ENCODE peak calls at places on chromosomes 16 and 17, in seven cellular contexts. One of them, this sample, is unnamed.

GRCh38 chr17:31115168-31115567 is 20.4 kb downstream of the NF1 start:
- DNase-seq in epithelial cell of proximal tubule: no peak
- DNase-seq in RWPE1: no peak
- DNase-seq in tibial artery: no peak
- DNase-seq in GM10248: no peak
- DNase-seq in cardiac fibroblast: no peak
- DNase-seq in lung: no peak
- DNase-seq in this sample: no peak

GRCh38 chr17:73010414-73010813 is 82.1 kb downstream of the SLC39A11 start:
- DNase-seq in epithelial cell of proximal tubule: no peak
- DNase-seq in RWPE1: no peak
- DNase-seq in tibial artery: no peak
- DNase-seq in GM10248: no peak
- DNase-seq in cardiac fibroblast: no peak
- DNase-seq in lung: no peak
- DNase-seq in this sample: no peak

GRCh38 chr17:77670125-77670524 is 288.4 kb upstream of the TNRC6C start:
- DNase-seq in epithelial cell of proximal tubule: no peak
- DNase-seq in RWPE1: peak
- DNase-seq in tibial artery: no peak
- DNase-seq in GM10248: no peak
- DNase-seq in cardiac fibroblast: peak
- DNase-seq in lung: no peak
- DNase-seq in this sample: no peak

GRCh38 chr17:4499431-4500187 is 928 bp downstream of the SPNS2 start:
- DNase-seq in epithelial cell of proximal tubule: no peak
- DNase-seq in RWPE1: no peak
- DNase-seq in tibial artery: no peak
- DNase-seq in GM10248: no peak
- DNase-seq in cardiac fibroblast: no peak
- DNase-seq in lung: no peak
- DNase-seq in this sample: no peak

GRCh38 chr17:151886-152859 is 14.8 kb downstream of the SCGB1C2 start:
- DNase-seq in epithelial cell of proximal tubule: no peak
- DNase-seq in RWPE1: no peak
- DNase-seq in tibial artery: peak
- DNase-seq in GM10248: no peak
- DNase-seq in cardiac fibroblast: no peak
- DNase-seq in lung: no peak
- DNase-seq in this sample: no peak

GRCh38 chr17:81540676-81541027 is 11.5 kb downstream of the FAAP100 start:
- DNase-seq in epithelial cell of proximal tubule: no peak
- DNase-seq in RWPE1: no peak
- DNase-seq in tibial artery: no peak
- DNase-seq in GM10248: no peak
- DNase-seq in cardiac fibroblast: no peak
- DNase-seq in lung: no peak
- DNase-seq in this sample: no peak

GRCh38 chr17:60422162-60422665 is at the start of gene CHCT1:
- DNase-seq in epithelial cell of proximal tubule: no peak
- DNase-seq in RWPE1: no peak
- DNase-seq in tibial artery: no peak
- DNase-seq in GM10248: no peak
- DNase-seq in cardiac fibroblast: no peak
- DNase-seq in lung: no peak
- DNase-seq in this sample: no peak

GRCh38 chr17:52148969-52149351 is 9.6 kb downstream of the CA10 start:
- DNase-seq in epithelial cell of proximal tubule: peak
- DNase-seq in RWPE1: peak
- DNase-seq in tibial artery: no peak
- DNase-seq in GM10248: no peak
- DNase-seq in cardiac fibroblast: no peak
- DNase-seq in lung: no peak
- DNase-seq in this sample: no peak

GRCh38 chr17:46199379-46199778 is 6.2 kb upstream of the KANSL1 start:
- DNase-seq in epithelial cell of proximal tubule: no peak
- DNase-seq in RWPE1: no peak
- DNase-seq in tibial artery: no peak
- DNase-seq in GM10248: no peak
- DNase-seq in cardiac fibroblast: peak
- DNase-seq in lung: no peak
- DNase-seq in this sample: no peak

GRCh38 chr17:44916059-44916780 is 920 bp upstream of the GFAP start:
- DNase-seq in epithelial cell of proximal tubule: no peak
- DNase-seq in RWPE1: no peak
- DNase-seq in tibial artery: peak
- DNase-seq in GM10248: no peak
- DNase-seq in cardiac fibroblast: peak
- DNase-seq in lung: no peak
- DNase-seq in this sample: no peak

GRCh38 chr17:1852327-1852726 is 22.5 kb downstream of the RPA1 start:
- DNase-seq in epithelial cell of proximal tubule: no peak
- DNase-seq in RWPE1: no peak
- DNase-seq in tibial artery: no peak
- DNase-seq in GM10248: no peak
- DNase-seq in cardiac fibroblast: no peak
- DNase-seq in lung: no peak
- DNase-seq in this sample: no peak

GRCh38 chr17:11742891-11743290 is 144.6 kb downstream of the DNAH9 start:
- DNase-seq in epithelial cell of proximal tubule: no peak
- DNase-seq in RWPE1: no peak
- DNase-seq in tibial artery: no peak
- DNase-seq in GM10248: no peak
- DNase-seq in cardiac fibroblast: no peak
- DNase-seq in lung: no peak
- DNase-seq in this sample: no peak

GRCh38 chr17:81976332-81977210 is 858 bp upstream of the ASPSCR1 start:
- DNase-seq in epithelial cell of proximal tubule: no peak
- DNase-seq in RWPE1: no peak
- DNase-seq in tibial artery: no peak
- DNase-seq in GM10248: no peak
- DNase-seq in cardiac fibroblast: no peak
- DNase-seq in lung: peak
- DNase-seq in this sample: no peak

GRCh38 chr17:59466943-59467801 is 98.2 kb upstream of the DHX40 start:
- DNase-seq in epithelial cell of proximal tubule: no peak
- DNase-seq in RWPE1: no peak
- DNase-seq in tibial artery: no peak
- DNase-seq in GM10248: no peak
- DNase-seq in cardiac fibroblast: no peak
- DNase-seq in lung: no peak
- DNase-seq in this sample: no peak

GRCh38 chr17:56756536-56756935 is 77.2 kb downstream of the C17orf67 start:
- DNase-seq in epithelial cell of proximal tubule: peak
- DNase-seq in RWPE1: peak
- DNase-seq in tibial artery: no peak
- DNase-seq in GM10248: no peak
- DNase-seq in cardiac fibroblast: peak
- DNase-seq in lung: no peak
- DNase-seq in this sample: no peak

GRCh38 chr17:7043544-7044268 is at the start of gene SLC16A11:
- DNase-seq in epithelial cell of proximal tubule: no peak
- DNase-seq in RWPE1: no peak
- DNase-seq in tibial artery: no peak
- DNase-seq in GM10248: peak
- DNase-seq in cardiac fibroblast: peak
- DNase-seq in lung: no peak
- DNase-seq in this sample: peak

DNA sequence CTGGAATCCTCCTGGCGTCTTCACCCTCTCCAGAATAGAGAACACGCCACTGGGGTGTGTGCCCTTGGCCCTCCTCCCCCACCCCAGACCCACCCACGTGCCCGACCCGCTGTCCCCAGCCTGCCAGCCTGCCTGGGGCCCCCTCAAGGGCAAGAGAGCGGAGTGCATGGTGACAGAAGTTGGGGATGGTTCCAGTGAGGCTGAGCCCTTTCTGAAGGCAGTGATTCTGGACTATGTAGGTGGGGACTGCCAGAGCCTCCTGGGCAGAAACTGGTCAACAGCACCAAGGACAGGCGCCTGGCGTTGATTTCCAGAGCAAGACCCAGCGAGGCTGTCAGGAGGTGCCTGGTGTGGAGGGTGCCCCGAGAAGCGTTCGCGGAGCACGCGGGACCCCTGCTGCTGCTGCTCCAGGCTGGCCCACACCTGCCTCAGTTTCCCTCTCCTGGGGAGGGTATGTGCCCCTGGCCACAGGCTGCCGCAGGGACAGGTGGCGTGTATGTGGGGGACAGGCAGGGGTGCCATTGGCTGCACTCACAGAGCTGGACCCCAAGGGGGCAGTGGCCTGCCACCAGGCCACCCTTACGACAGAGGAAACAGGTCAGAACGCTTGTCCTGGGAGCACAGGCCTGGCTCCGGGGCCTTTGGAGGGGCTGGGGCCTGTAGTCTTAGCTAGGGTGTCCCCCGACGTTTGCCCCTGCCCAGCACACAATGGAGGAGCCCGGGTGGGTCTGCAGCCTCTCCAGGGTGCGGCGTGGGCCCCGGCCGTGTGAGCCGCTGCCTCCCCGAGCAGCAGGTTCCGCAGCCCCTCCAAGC is 1.2 kb downstream of the SSTR5 start:
- DNase-seq in epithelial cell of proximal tubule: no peak
- DNase-seq in RWPE1: no peak
- DNase-seq in tibial artery: no peak
- DNase-seq in GM10248: no peak
- DNase-seq in cardiac fibroblast: no peak
- DNase-seq in lung: no peak
- DNase-seq in this sample: no peak
- TF ChIP-seq CTCF in epithelial cell of proximal tubule: peak
- TF ChIP-seq CTCF in RWPE1: peak
- TF ChIP-seq CTCF in tibial artery: peak
- TF ChIP-seq CTCF in GM10248: no peak
- TF ChIP-seq CTCF in cardiac fibroblast: peak
- TF ChIP-seq CTCF in lung: no peak
- TF ChIP-seq CTCF in this sample: no peak

GRCh38 chr17:74449306-74449705 is 17.1 kb upstream of the CD300A start:
- DNase-seq in epithelial cell of proximal tubule: no peak
- DNase-seq in RWPE1: no peak
- DNase-seq in tibial artery: no peak
- DNase-seq in GM10248: no peak
- DNase-seq in cardiac fibroblast: no peak
- DNase-seq in lung: no peak
- DNase-seq in this sample: no peak

GRCh38 chr17:74448774-74449173 is 16.9 kb downstream of the GPRC5C start:
- DNase-seq in epithelial cell of proximal tubule: no peak
- DNase-seq in RWPE1: no peak
- DNase-seq in tibial artery: peak
- DNase-seq in GM10248: no peak
- DNase-seq in cardiac fibroblast: no peak
- DNase-seq in lung: no peak
- DNase-seq in this sample: no peak

GRCh38 chr17:74450925-74451403 is 15.5 kb upstream of the CD300A start:
- DNase-seq in epithelial cell of proximal tubule: no peak
- DNase-seq in RWPE1: no peak
- DNase-seq in tibial artery: no peak
- DNase-seq in GM10248: no peak
- DNase-seq in cardiac fibroblast: no peak
- DNase-seq in lung: no peak
- DNase-seq in this sample: no peak

GRCh38 chr17:74450231-74450630 is 16.2 kb upstream of the CD300A start:
- DNase-seq in epithelial cell of proximal tubule: no peak
- DNase-seq in RWPE1: no peak
- DNase-seq in tibial artery: no peak
- DNase-seq in GM10248: no peak
- DNase-seq in cardiac fibroblast: no peak
- DNase-seq in lung: no peak
- DNase-seq in this sample: no peak

GRCh38 chr17:74449773-74450172 is 16.7 kb upstream of the CD300A start:
- DNase-seq in epithelial cell of proximal tubule: no peak
- DNase-seq in RWPE1: no peak
- DNase-seq in tibial artery: no peak
- DNase-seq in GM10248: no peak
- DNase-seq in cardiac fibroblast: no peak
- DNase-seq in lung: no peak
- DNase-seq in this sample: no peak
- TF ChIP-seq CTCF in epithelial cell of proximal tubule: no peak
- TF ChIP-seq CTCF in RWPE1: no peak
- TF ChIP-seq CTCF in tibial artery: no peak
- TF ChIP-seq CTCF in GM10248: no peak
- TF ChIP-seq CTCF in cardiac fibroblast: no peak
- TF ChIP-seq CTCF in lung: no peak
- TF ChIP-seq CTCF in this sample: no peak

DNA sequence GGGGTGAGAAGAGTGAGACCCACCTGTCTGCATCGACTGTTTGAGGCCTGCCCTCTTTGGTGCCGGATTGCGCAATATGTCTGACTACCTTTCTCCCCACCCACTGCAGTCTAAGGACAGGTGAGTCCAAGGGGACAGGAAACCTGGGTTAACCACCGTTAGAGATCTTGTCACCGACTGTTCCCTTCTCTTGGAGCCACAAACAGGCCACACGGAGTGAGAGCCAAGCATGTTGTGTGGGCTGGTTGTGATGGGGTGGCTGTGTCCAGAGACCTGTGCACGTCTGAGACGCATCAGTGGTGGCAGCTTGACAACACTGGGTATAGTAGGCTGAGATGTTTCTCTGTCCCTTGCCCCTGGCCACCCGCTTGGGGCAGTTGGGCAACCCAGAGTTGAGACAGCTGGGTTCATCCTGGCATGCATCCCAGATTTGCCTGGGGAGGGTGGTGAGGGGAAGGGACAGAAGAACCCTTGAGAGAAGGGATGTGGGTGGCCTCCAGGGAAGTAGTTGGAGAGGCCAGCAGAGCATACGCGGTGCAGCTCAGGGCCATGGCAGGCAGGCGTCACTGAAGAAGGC is 21.4 kb downstream of the MPRIP start:
- DNase-seq in epithelial cell of proximal tubule: no peak
- DNase-seq in RWPE1: no peak
- DNase-seq in tibial artery: peak
- DNase-seq in GM10248: no peak
- DNase-seq in cardiac fibroblast: peak
- DNase-seq in lung: peak
- DNase-seq in this sample: peak
- TF ChIP-seq CTCF in epithelial cell of proximal tubule: no peak
- TF ChIP-seq CTCF in RWPE1: no peak
- TF ChIP-seq CTCF in tibial artery: no peak
- TF ChIP-seq CTCF in GM10248: no peak
- TF ChIP-seq CTCF in cardiac fibroblast: no peak
- TF ChIP-seq CTCF in lung: no peak
- TF ChIP-seq CTCF in this sample: no peak

GRCh38 chr17:58343131-58343530 is 8.9 kb downstream of the SUPT4H1 start:
- DNase-seq in epithelial cell of proximal tubule: no peak
- DNase-seq in RWPE1: no peak
- DNase-seq in tibial artery: no peak
- DNase-seq in GM10248: no peak
- DNase-seq in cardiac fibroblast: no peak
- DNase-seq in lung: no peak
- DNase-seq in this sample: no peak

GRCh38 chr17:58341861-58342475 is 10.0 kb downstream of the SUPT4H1 start:
- DNase-seq in epithelial cell of proximal tubule: no peak
- DNase-seq in RWPE1: no peak
- DNase-seq in tibial artery: no peak
- DNase-seq in GM10248: no peak
- DNase-seq in cardiac fibroblast: no peak
- DNase-seq in lung: no peak
- DNase-seq in this sample: no peak

GRCh38 chr17:58344047-58344790 is 7.8 kb downstream of the SUPT4H1 start:
- DNase-seq in epithelial cell of proximal tubule: no peak
- DNase-seq in RWPE1: no peak
- DNase-seq in tibial artery: no peak
- DNase-seq in GM10248: peak
- DNase-seq in cardiac fibroblast: no peak
- DNase-seq in lung: no peak
- DNase-seq in this sample: peak

GRCh38 chr17:58345500-58345899 is 6.5 kb downstream of the SUPT4H1 start:
- DNase-seq in epithelial cell of proximal tubule: no peak
- DNase-seq in RWPE1: no peak
- DNase-seq in tibial artery: no peak
- DNase-seq in GM10248: no peak
- DNase-seq in cardiac fibroblast: no peak
- DNase-seq in lung: no peak
- DNase-seq in this sample: no peak

GRCh38 chr17:58344791-58345157 is 7.2 kb downstream of the SUPT4H1 start:
- DNase-seq in epithelial cell of proximal tubule: no peak
- DNase-seq in RWPE1: no peak
- DNase-seq in tibial artery: no peak
- DNase-seq in GM10248: no peak
- DNase-seq in cardiac fibroblast: no peak
- DNase-seq in lung: no peak
- DNase-seq in this sample: peak
- TF ChIP-seq CTCF in epithelial cell of proximal tubule: no peak
- TF ChIP-seq CTCF in RWPE1: no peak
- TF ChIP-seq CTCF in tibial artery: no peak
- TF ChIP-seq CTCF in GM10248: peak
- TF ChIP-seq CTCF in cardiac fibroblast: no peak
- TF ChIP-seq CTCF in lung: no peak
- TF ChIP-seq CTCF in this sample: peak

This sample was measured in CD8-positive, alpha-beta T cell.